ENCODE peak calls at places on chromosomes 13 and 19, in nine cellular contexts. W, U, D, Y, S, T, P, A and R are unnamed samples.

GRCh38 chr13:44305845-44306244 is 67.8 kb upstream of the SERP2 start:
- ATAC-seq in T (no peak), P (no peak), D (no peak), A (no peak), U (no peak), S (peak; percentile 16), Y (peak; percentile 64), W (no peak), R (no peak)

GRCh38 chr13:113939129-113939904 is 34.6 kb downstream of the C13orf46 start:
- ATAC-seq in Y (no peak), P (no peak), S (no peak), T (no peak), A (peak; percentile 23), D (no peak), U (no peak), W (no peak), R (no peak)

GRCh38 chr13:52879950-52880650 is 31.7 kb upstream of the PCDH8 start:
- ATAC-seq in A (no peak), T (no peak), D (no peak), U (no peak), P (no peak), S (no peak), Y (peak; percentile 93), W (no peak), R (no peak)

GRCh38 chr13:21330126-21330861 is 128.8 kb downstream of the ZDHHC20 start:
- ATAC-seq in S (no peak), D (no peak), U (peak; percentile 85), P (no peak), T (no peak), W (peak; percentile 67), Y (no peak), A (no peak), R (peak; percentile 70)

GRCh38 chr19:50557009-50557613 is 11.1 kb downstream of the LRRC4B start:
- ATAC-seq in T (no peak), D (no peak), A (no peak), Y (no peak), P (no peak), S (no peak), U (no peak), W (no peak), R (no peak)

GRCh38 chr19:39430675-39431593 is 4.8 kb downstream of the RPS16 start:
- ATAC-seq in P (peak; percentile 63), T (no peak), S (peak; percentile 69), Y (peak; percentile 2), A (peak; percentile 67), U (peak; percentile 76), D (no peak), W (peak; percentile 81), R (peak; percentile 86)

GRCh38 chr19:17739121-17739875 is 12.0 kb upstream of the FCHO1 start:
- ATAC-seq in U (no peak), W (no peak), A (peak; percentile 51), Y (peak; percentile 81), D (no peak), T (no peak), P (no peak), S (peak; percentile 53), R (no peak)

GRCh38 chr13:99982021-99982740 is 597 bp downstream of the ZIC2 start:
- ATAC-seq in Y (no peak), P (peak; percentile 22), S (no peak), A (peak; percentile 0), U (no peak), D (peak; percentile 41), T (no peak), W (peak; percentile 31), R (peak; percentile 7)

GRCh38 chr19:2337329-2337707 is 8.8 kb downstream of the SPPL2B start:
- ATAC-seq in W (peak; percentile 27), Y (peak; percentile 86), A (no peak), U (no peak), D (no peak), P (no peak), T (peak; percentile 30), S (no peak), R (no peak)

GRCh38 chr19:19447536-19448237 is 42.2 kb downstream of the GATAD2A start:
- ATAC-seq in Y (peak; percentile 17), P (no peak), U (peak; percentile 54), D (peak; percentile 92), A (no peak), S (no peak), W (peak; percentile 64), T (peak; percentile 18), R (peak; percentile 30)

GRCh38 chr19:12786149-12786870 is 5.0 kb upstream of the JUNB start:
- ATAC-seq in D (no peak), T (peak; percentile 0), U (no peak), W (no peak), S (peak; percentile 15), P (peak; percentile 23), A (no peak), Y (no peak), R (no peak)

GRCh38 chr19:1261863-1262686 is 7.1 kb upstream of the CIRBP start:
- ATAC-seq in P (peak; percentile 53), D (no peak), T (peak; percentile 13), S (peak; percentile 56), W (no peak), U (no peak), A (peak; percentile 2), Y (peak; percentile 0), R (no peak)

GRCh38 chr19:19563348-19563848 is 25.3 kb downstream of the CILP2 start:
- ATAC-seq in A (peak; percentile 10), P (no peak), Y (no peak), S (no peak), U (peak; percentile 24), W (no peak), T (no peak), D (no peak), R (no peak)

GRCh38 chr19:9818175-9818733 is 625 bp downstream of the FBXL12 start:
- ATAC-seq in U (no peak), S (no peak), P (no peak), W (no peak), D (no peak), Y (peak; percentile 7), A (peak; percentile 1), T (no peak), R (no peak)

GRCh38 chr19:13079542-13079986 is 23.1 kb downstream of the LYL1 start:
- ATAC-seq in S (peak; percentile 70), W (no peak), U (no peak), A (no peak), D (peak; percentile 32), P (peak; percentile 91), T (peak; percentile 48), Y (peak; percentile 12), R (no peak)

GRCh38 chr13:46179576-46180368 is 2.2 kb downstream of the LCP1 start:
- ATAC-seq in W (no peak), Y (no peak), P (no peak), A (no peak), S (peak; percentile 15), U (no peak), T (no peak), D (peak; percentile 22), R (no peak)

GRCh38 chr19:4042731-4043082 is 24.0 kb downstream of the ZBTB7A start:
- ATAC-seq in Y (peak; percentile 11), U (no peak), S (peak; percentile 87), D (no peak), P (peak; percentile 40), T (peak; percentile 16), W (no peak), A (peak; percentile 40), R (no peak)

GRCh38 chr19:49434907-49435577 is 6.3 kb downstream of the SLC17A7 start:
- ATAC-seq in U (no peak), T (no peak), D (no peak), A (peak; percentile 22), Y (peak; percentile 7), P (no peak), S (no peak), W (no peak), R (no peak)

GRCh38 chr13:40420160-40420740 is 246.2 kb downstream of the FOXO1 start:
- ATAC-seq in U (no peak), A (no peak), W (peak; percentile 15), Y (no peak), D (no peak), P (no peak), T (no peak), S (no peak), R (peak; percentile 70)

GRCh38 chr19:18415177-18415867 is 3.9 kb upstream of the SSBP4 start:
- ATAC-seq in T (peak; percentile 27), U (no peak), P (no peak), S (peak; percentile 2), W (no peak), A (no peak), D (no peak), Y (no peak), R (no peak)

GRCh38 chr13:38804536-38804935 is 117.7 kb downstream of the FREM2 start:
- ATAC-seq in A (no peak), S (no peak), P (no peak), D (no peak), U (no peak), T (no peak), Y (no peak), W (no peak), R (no peak)

GRCh38 chr19:18501832-18502231 is 20.0 kb downstream of the ELL start:
- ATAC-seq in Y (no peak), D (no peak), P (no peak), T (peak; percentile 54), A (no peak), U (no peak), S (no peak), W (no peak), R (no peak)

GRCh38 chr19:52946322-52947310 is 16.1 kb downstream of the ZNF816 start:
- ATAC-seq in Y (peak; percentile 85), U (no peak), S (peak; percentile 17), T (peak; percentile 73), A (peak; percentile 89), P (peak; percentile 59), W (no peak), D (no peak), R (no peak)

GRCh38 chr13:20567881-20568528 is 1.0 kb downstream of the IFT88 start:
- ATAC-seq in A (no peak), T (no peak), U (no peak), Y (no peak), D (no peak), S (no peak), P (no peak), W (no peak), R (no peak)

GRCh38 chr13:66748712-66749111 is 481.4 kb downstream of the PCDH9 start:
- ATAC-seq in A (no peak), D (no peak), T (no peak), U (no peak), P (no peak), W (peak; percentile 70), S (peak; percentile 53), Y (no peak), R (peak; percentile 44)

GRCh38 chr13:86840250-86841191 is 830.6 kb upstream of the SLITRK5 start:
- ATAC-seq in A (no peak), W (no peak), U (no peak), D (no peak), Y (no peak), P (no peak), T (no peak), S (no peak), R (no peak)

GRCh38 chr19:50460161-50460765 is 16.0 kb upstream of the EMC10 start:
- ATAC-seq in S (peak; percentile 36), Y (no peak), W (peak; percentile 83), T (no peak), A (peak; percentile 79), U (peak; percentile 62), P (no peak), D (no peak), R (peak; percentile 80)

GRCh38 chr13:60765700-60766411 is 368.8 kb downstream of the TDRD3 start:
- ATAC-seq in W (no peak), A (peak; percentile 65), D (no peak), Y (no peak), T (peak; percentile 93), S (peak; percentile 96), P (no peak), U (no peak), R (no peak)

GRCh38 chr19:6209233-6209632 is 70.5 kb downstream of the MLLT1 start:
- ATAC-seq in D (no peak), T (no peak), U (no peak), P (no peak), A (no peak), Y (no peak), W (no peak), S (no peak), R (no peak)

GRCh38 chr13:27374126-27374613 is 50.2 kb upstream of the GTF3A start:
- ATAC-seq in Y (no peak), T (no peak), A (peak; percentile 32), U (no peak), W (no peak), S (peak; percentile 3), P (peak; percentile 71), D (no peak), R (peak; percentile 5)

GRCh38 chr19:16581971-16582343 is 9.7 kb upstream of the SLC35E1 start:
- ATAC-seq in U (no peak), Y (no peak), T (no peak), D (no peak), A (no peak), W (no peak), S (no peak), P (no peak), R (no peak)